ENCODE peak calls at places on chromosomes 13 and 19, in eight cellular contexts. Z is thoracic aorta, A is endodermal cell, N is choroid plexus epithelial cell, S is brain microvascular endothelial cell, R is Calu3, F is stomach, C is progenitor cell of endocrine pancreas. H is an unnamed sample.

GRCh38 chr19:39582442-39582841 is 19.9 kb upstream of the LGALS13 start:
- DNase-seq in Z (no peak), A (no peak), N (no peak), S (no peak), R (no peak), F (no peak), C (no peak), H (no peak)

GRCh38 chr19:9940778-9941177 is 4.5 kb upstream of the OLFM2 start:
- DNase-seq in Z (no peak), A (no peak), N (no peak), S (peak), R (peak), F (no peak), C (no peak), H (peak)

GRCh38 chr13:59532405-59532804 is 631.3 kb downstream of the DIAPH3 start:
- DNase-seq in Z (no peak), A (no peak), N (peak), S (no peak), R (no peak), F (no peak), C (no peak), H (no peak)

GRCh38 chr19:33375760-33376159 is 2.3 kb downstream of the CEBPG start:
- DNase-seq in Z (no peak), A (no peak), N (peak), S (no peak), R (no peak), F (no peak), C (no peak), H (no peak)

GRCh38 chr19:40754611-40755247 is 3.7 kb downstream of the SNRPA start:
- DNase-seq in Z (no peak), A (no peak), N (no peak), S (no peak), R (peak), F (peak), C (no peak), H (no peak)

GRCh38 chr19:40503300-40503699 is 36.5 kb downstream of the SPTBN4 start:
- DNase-seq in Z (no peak), A (peak), N (no peak), S (no peak), R (no peak), F (no peak), C (no peak), H (no peak)

GRCh38 chr13:82654143-82654542 is 1228.1 kb downstream of the SLITRK1 start:
- DNase-seq in Z (no peak), A (no peak), N (no peak), S (no peak), R (no peak), F (no peak), C (no peak), H (no peak)

GRCh38 chr13:29591310-29591709 is 4.2 kb downstream of the SLC7A1 start:
- DNase-seq in Z (no peak), A (no peak), N (peak), S (peak), R (no peak), F (no peak), C (no peak), H (peak)

GRCh38 chr19:32595491-32595890 is 14.5 kb downstream of the PDCD5 start:
- DNase-seq in Z (no peak), A (no peak), N (no peak), S (no peak), R (no peak), F (no peak), C (no peak), H (no peak)

GRCh38 chr13:20939662-20940061 is 37.1 kb upstream of the XPO4 start:
- DNase-seq in Z (no peak), A (peak), N (no peak), S (no peak), R (no peak), F (no peak), C (no peak), H (no peak)

GRCh38 chr19:58361900-58362271 is 665 bp downstream of the ZNF497 start:
- DNase-seq in Z (no peak), A (no peak), N (no peak), S (no peak), R (peak), F (peak), C (peak), H (peak)

GRCh38 chr13:20392530-20392929 is 133.1 kb downstream of the CRYL1 start:
- DNase-seq in Z (no peak), A (no peak), N (no peak), S (no peak), R (no peak), F (no peak), C (no peak), H (no peak)

GRCh38 chr19:32924200-32924599 is 47.6 kb downstream of the CEP89 start:
- DNase-seq in Z (no peak), A (no peak), N (no peak), S (peak), R (no peak), F (no peak), C (no peak), H (no peak)

GRCh38 chr13:99968521-99969367 is 2.8 kb downstream of the ZIC5 start:
- DNase-seq in Z (no peak), A (peak), N (peak), S (no peak), R (no peak), F (no peak), C (no peak), H (no peak)

GRCh38 chr13:96041326-96042092 is 11.7 kb downstream of the UGGT2 start:
- DNase-seq in Z (no peak), A (peak), N (no peak), S (no peak), R (no peak), F (no peak), C (no peak), H (no peak)

GRCh38 chr19:2569596-2570465 is 93.9 kb downstream of the GADD45B start:
- DNase-seq in Z (no peak), A (no peak), N (no peak), S (no peak), R (no peak), F (no peak), C (no peak), H (no peak)

GRCh38 chr19:10334340-10335148 is 1.2 kb upstream of the RAVER1 start:
- DNase-seq in Z (peak), A (peak), N (peak), S (peak), R (peak), F (peak), C (peak), H (peak)

GRCh38 chr19:49473868-49474544 is at the start of gene FLT3LG:
- DNase-seq in Z (no peak), A (peak), N (peak), S (peak), R (peak), F (peak), C (peak), H (peak)

GRCh38 chr19:45767881-45768643 is 990 bp downstream of the SIX5 start:
- DNase-seq in Z (no peak), A (peak), N (peak), S (peak), R (peak), F (peak), C (peak), H (peak)

GRCh38 chr19:39941151-39941550 is 6.7 kb upstream of the FCGBP start:
- DNase-seq in Z (no peak), A (no peak), N (no peak), S (no peak), R (no peak), F (peak), C (no peak), H (no peak)

DNA sequence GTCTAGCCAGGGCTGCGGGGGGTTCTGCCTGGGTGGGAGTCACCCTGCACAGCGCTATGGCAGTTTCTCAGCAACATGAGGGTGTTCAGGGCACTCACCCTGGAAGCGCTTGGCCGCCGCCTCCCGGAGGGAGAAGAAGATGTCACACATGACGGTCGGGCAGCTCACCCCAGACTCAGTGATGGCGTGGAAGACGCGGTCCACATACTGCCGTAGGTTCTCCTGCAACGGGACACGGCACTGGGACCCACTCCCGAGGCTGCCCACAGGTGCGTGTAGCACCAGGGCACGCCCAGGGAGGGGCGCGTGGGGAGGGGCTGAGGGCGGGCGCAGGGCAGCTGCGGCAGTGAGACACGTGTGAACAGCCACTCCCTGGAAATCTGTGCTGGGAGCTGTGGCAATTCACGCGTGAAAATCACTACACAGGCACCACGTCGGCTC is 41.3 kb upstream of the C13orf46 start:
- DNase-seq in Z (no peak), A (no peak), N (no peak), S (no peak), R (no peak), F (peak), C (no peak), H (no peak)
- TF ChIP-seq CTCF in Z (no peak), A (no peak), N (no peak), S (no peak), R (no peak), F (no peak), C (no peak), H (no peak)

GRCh38 chr13:39274926-39275325 is 236.7 kb downstream of the NHLRC3 start:
- DNase-seq in Z (no peak), A (no peak), N (no peak), S (no peak), R (no peak), F (no peak), C (no peak), H (no peak)

GRCh38 chr13:39269004-39269403 is 230.7 kb downstream of the NHLRC3 start:
- DNase-seq in Z (no peak), A (no peak), N (no peak), S (no peak), R (no peak), F (no peak), C (no peak), H (no peak)

GRCh38 chr13:39269411-39269810 is 231.2 kb downstream of the NHLRC3 start:
- DNase-seq in Z (no peak), A (no peak), N (peak), S (no peak), R (no peak), F (no peak), C (no peak), H (no peak)

GRCh38 chr13:39279077-39279476 is 240.8 kb downstream of the NHLRC3 start:
- DNase-seq in Z (no peak), A (no peak), N (no peak), S (no peak), R (no peak), F (no peak), C (no peak), H (no peak)

GRCh38 chr13:39273953-39274352 is 235.7 kb downstream of the NHLRC3 start:
- DNase-seq in Z (no peak), A (peak), N (peak), S (no peak), R (peak), F (peak), C (no peak), H (no peak)
- TF ChIP-seq CTCF in Z (no peak), A (peak), N (peak), S (peak), R (no peak), F (no peak), C (no peak), H (no peak)

DNA sequence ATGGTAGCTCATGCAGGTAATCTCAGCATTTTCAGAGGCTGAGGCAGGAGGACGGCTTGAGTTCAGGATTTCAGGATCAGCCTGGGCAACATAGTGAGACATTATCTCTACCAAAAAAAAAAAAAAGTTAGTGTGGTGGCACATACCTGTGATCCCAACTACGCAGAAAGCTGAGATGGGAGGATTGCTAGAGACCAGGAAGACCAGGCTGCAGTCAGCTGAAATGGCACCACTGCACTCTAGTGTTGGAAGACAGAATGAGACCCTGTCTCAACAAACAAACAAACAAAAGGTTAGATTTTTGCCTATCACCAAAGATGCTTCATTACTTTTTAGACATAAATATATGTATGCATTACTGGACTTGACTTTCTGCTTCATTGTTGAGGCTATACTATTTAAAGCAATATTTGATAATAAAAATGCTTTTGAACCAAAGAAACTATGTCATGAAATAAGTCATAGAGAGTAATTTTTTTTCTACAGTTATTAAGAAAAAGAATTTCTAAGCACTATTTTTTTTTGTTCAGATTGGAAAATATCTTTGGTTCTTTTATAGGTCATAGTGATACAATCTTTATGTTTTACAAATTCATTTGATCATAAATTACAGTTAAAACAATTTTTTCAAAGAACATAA is 1180.1 kb upstream of the ATXN8OS start:
- DNase-seq in Z (no peak), A (peak), N (peak), S (no peak), R (peak), F (no peak), C (no peak), H (no peak)
- TF ChIP-seq CTCF in Z (no peak), A (peak), N (peak), S (peak), R (no peak), F (no peak), C (peak), H (no peak)

GRCh38 chr13:50521750-50522149 is 321.7 kb downstream of the DLEU7 start:
- DNase-seq in Z (no peak), A (no peak), N (peak), S (no peak), R (no peak), F (no peak), C (no peak), H (peak)
- TF ChIP-seq CTCF in Z (no peak), A (no peak), N (no peak), S (no peak), R (no peak), F (no peak), C (no peak), H (no peak)

GRCh38 chr13:109385161-109385560 is 401.2 kb downstream of the IRS2 start:
- DNase-seq in Z (no peak), A (no peak), N (peak), S (no peak), R (no peak), F (no peak), C (no peak), H (peak)

GRCh38 chr13:109380457-109380856 is 405.9 kb downstream of the IRS2 start:
- DNase-seq in Z (no peak), A (no peak), N (no peak), S (no peak), R (no peak), F (no peak), C (no peak), H (no peak)

GRCh38 chr13:109387438-109387837 is 398.9 kb downstream of the IRS2 start:
- DNase-seq in Z (no peak), A (no peak), N (no peak), S (no peak), R (no peak), F (no peak), C (no peak), H (no peak)

GRCh38 chr13:109381546-109382180 is 404.7 kb downstream of the IRS2 start:
- DNase-seq in Z (no peak), A (no peak), N (peak), S (peak), R (no peak), F (no peak), C (no peak), H (peak)

GRCh38 chr13:109383683-109384082 is 402.7 kb downstream of the IRS2 start:
- DNase-seq in Z (no peak), A (no peak), N (peak), S (peak), R (no peak), F (no peak), C (no peak), H (peak)
- TF ChIP-seq CTCF in Z (no peak), A (no peak), N (peak), S (no peak), R (no peak), F (no peak), C (no peak), H (no peak)

GRCh38 chr19:42113641-42114348 is 18.5 kb downstream of the POU2F2 start:
- DNase-seq in Z (no peak), A (peak), N (peak), S (peak), R (peak), F (no peak), C (no peak), H (peak)
- TF ChIP-seq CTCF in Z (no peak), A (peak), N (peak), S (peak), R (no peak), F (no peak), C (peak), H (peak)

GRCh38 chr13:24625870-24626419 is 54.3 kb upstream of the ATP12A start:
- DNase-seq in Z (no peak), A (no peak), N (no peak), S (no peak), R (no peak), F (peak), C (no peak), H (no peak)
- TF ChIP-seq CTCF in Z (no peak), A (no peak), N (no peak), S (no peak), R (no peak), F (no peak), C (no peak), H (no peak)

DNA sequence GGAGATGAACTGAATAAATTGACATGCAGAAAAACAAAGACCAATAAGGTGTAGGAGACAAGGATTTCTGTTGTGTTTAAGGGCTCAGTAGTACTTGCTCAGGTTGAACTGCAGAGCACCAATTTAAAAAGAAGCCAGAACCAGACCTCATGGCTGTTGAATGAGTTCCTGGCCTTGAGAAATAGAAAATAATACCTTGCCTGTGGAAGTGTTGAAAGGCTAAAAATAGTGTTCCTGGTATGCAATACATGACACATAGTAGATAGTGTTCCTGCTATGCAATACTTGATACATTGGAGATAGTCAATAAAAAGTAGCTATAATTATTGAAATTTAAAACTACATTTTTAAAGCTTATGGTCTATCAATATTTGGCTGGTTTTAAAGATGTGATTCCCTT is 595.8 kb downstream of the PCDH9 start:
- DNase-seq in Z (no peak), A (no peak), N (peak), S (no peak), R (no peak), F (no peak), C (no peak), H (peak)
- TF ChIP-seq CTCF in Z (no peak), A (no peak), N (no peak), S (no peak), R (no peak), F (no peak), C (no peak), H (no peak)

H was measured in foreskin fibroblast.